ENCODE peak calls at places on chromosomes 11 and 22, in nine cellular contexts. J, C, R, X, A, K, T, B and L are unnamed samples.

GRCh38 chr11:96341237-96342130 is 1.5 kb downstream of the MAML2 start:
- DNase-seq in J (peak; percentile 77), C (peak; percentile 45), R (peak; percentile 53), X (no peak), A (no peak), K (peak; percentile 64), T (no peak), B (peak; percentile 75), L (no peak)

GRCh38 chr11:106082096-106082495 is 4.6 kb downstream of the AASDHPPT start:
- DNase-seq in J (no peak), C (no peak), R (no peak), X (no peak), A (no peak), K (no peak), T (no peak), B (no peak), L (no peak)

GRCh38 chr11:121741954-121742361 is 289.2 kb upstream of the SORL1-AS1 start:
- DNase-seq in J (no peak), C (peak; percentile 61), R (peak; percentile 81), X (no peak), A (peak; percentile 75), K (no peak), T (peak; percentile 57), B (peak; percentile 48), L (no peak)

GRCh38 chr11:12157241-12157661 is 46.9 kb downstream of the MICAL2 start:
- DNase-seq in J (no peak), C (peak; percentile 97), R (no peak), X (no peak), A (no peak), K (no peak), T (peak; percentile 97), B (no peak), L (no peak)

GRCh38 chr22:29081499-29082236 is 8.8 kb downstream of the KREMEN1 start:
- DNase-seq in J (no peak), C (no peak), R (peak; percentile 9), X (no peak), A (no peak), K (no peak), T (no peak), B (no peak), L (no peak)

GRCh38 chr11:124026498-124026897 is at the start of gene OR10G8:
- DNase-seq in J (no peak), C (no peak), R (no peak), X (no peak), A (no peak), K (no peak), T (no peak), B (no peak), L (no peak)

GRCh38 chr11:17564687-17565042 is 17.6 kb downstream of the OTOG start:
- DNase-seq in J (no peak), C (no peak), R (no peak), X (no peak), A (no peak), K (no peak), T (no peak), B (no peak), L (no peak)

GRCh38 chr11:65492637-65493366 is 6.0 kb upstream of the MALAT1 start:
- DNase-seq in J (no peak), C (peak; percentile 86), R (peak; percentile 92), X (no peak), A (peak; percentile 86), K (peak; percentile 60), T (peak; percentile 81), B (peak; percentile 87), L (no peak)

GRCh38 chr11:13140028-13140870 is 131.1 kb downstream of the RASSF10 start:
- DNase-seq in J (no peak), C (peak; percentile 80), R (no peak), X (no peak), A (no peak), K (peak; percentile 54), T (peak; percentile 74), B (peak; percentile 77), L (no peak)

GRCh38 chr11:27392715-27393114 is 29.7 kb upstream of the CCDC34 start:
- DNase-seq in J (no peak), C (peak; percentile 95), R (no peak), X (no peak), A (no peak), K (no peak), T (peak; percentile 94), B (no peak), L (peak; percentile 60)

GRCh38 chr11:27390959-27391326 is 27.9 kb upstream of the CCDC34 start:
- DNase-seq in J (no peak), C (peak; percentile 90), R (no peak), X (no peak), A (no peak), K (no peak), T (peak; percentile 86), B (no peak), L (no peak)

GRCh38 chr11:27390318-27390958 is 27.4 kb upstream of the CCDC34 start:
- DNase-seq in J (no peak), C (no peak), R (no peak), X (no peak), A (no peak), K (no peak), T (no peak), B (no peak), L (no peak)

GRCh38 chr11:27391336-27392015 is 28.5 kb upstream of the CCDC34 start:
- DNase-seq in J (no peak), C (peak; percentile 42), R (no peak), X (peak; percentile 41), A (no peak), K (no peak), T (peak; percentile 36), B (no peak), L (no peak)

DNA sequence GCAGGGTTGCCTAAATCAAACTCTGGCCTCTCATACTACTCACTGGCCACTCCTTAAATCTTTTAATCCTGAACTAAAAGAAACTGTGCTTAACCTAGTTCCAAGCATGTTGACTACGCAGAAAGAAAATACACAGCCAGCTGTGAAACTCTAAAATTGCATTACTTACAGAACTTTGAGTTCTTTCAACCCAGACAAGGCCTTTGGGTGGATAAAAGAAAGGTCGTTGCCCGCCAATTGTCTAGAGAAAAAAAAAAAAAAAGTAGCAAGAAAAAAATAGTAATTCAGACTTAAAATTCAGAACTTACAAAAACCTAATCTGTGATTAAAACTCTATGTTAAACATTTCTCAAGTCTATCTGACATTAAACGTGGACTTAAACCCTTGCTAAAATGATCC is 29.3 kb upstream of the CCDC34 start:
- DNase-seq in J (no peak), C (no peak), R (no peak), X (no peak), A (no peak), K (no peak), T (no peak), B (no peak), L (no peak)
- H3K4me3 ChIP-seq in J (no peak overlapping the region), C (no peak overlapping the region), R (no peak overlapping the region), X (no peak overlapping the region), A (no peak overlapping the region), K (no peak overlapping the region), T (no peak overlapping the region), B (no peak overlapping the region), L (no peak overlapping the region)

GRCh38 chr11:75272391-75272790 is 31.8 kb downstream of the TPBGL start:
- DNase-seq in J (no peak), C (no peak), R (no peak), X (no peak), A (no peak), K (peak; percentile 30), T (no peak), B (peak; percentile 1), L (no peak)
- H3K27ac ChIP-seq in J (no peak overlapping the region), C (no peak overlapping the region), R (no peak overlapping the region), X (no peak overlapping the region), A (no peak overlapping the region), K (no peak overlapping the region), T (no peak overlapping the region), B (no peak overlapping the region), L (no peak overlapping the region)

DNA sequence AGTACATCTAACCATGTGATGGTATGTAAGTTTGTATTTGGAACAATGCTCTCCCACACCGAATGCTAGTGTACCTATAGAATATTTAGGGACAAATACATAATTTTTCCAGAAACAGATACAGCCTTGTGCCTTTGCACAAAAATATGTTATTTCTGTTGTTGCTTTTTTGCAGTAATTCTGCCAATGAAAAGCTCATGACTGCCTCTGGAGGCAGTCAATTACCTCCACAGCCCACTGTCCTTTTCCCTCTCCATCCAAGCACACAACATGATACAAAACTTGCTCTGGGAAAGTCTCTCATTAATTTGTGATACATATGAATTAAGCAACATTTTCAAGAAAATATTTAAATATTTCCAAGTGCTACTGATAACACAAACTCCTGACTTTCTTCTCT is 3.6 kb downstream of the OR51I2 start:
- DNase-seq in J (no peak), C (no peak), R (no peak), X (no peak), A (no peak), K (no peak), T (no peak), B (no peak), L (no peak)
- TF ChIP-seq CTCF in J (no peak), C (no peak), R (no peak), X (no peak), A (no peak), K (no peak), T (no peak), B (no peak), L (no peak)

GRCh38 chr22:27317156-27317555 is 484.4 kb downstream of the MN1 start:
- DNase-seq in J (no peak), C (no peak), R (no peak), X (no peak), A (no peak), K (no peak), T (no peak), B (peak; percentile 25), L (no peak)
- H3K4me3 ChIP-seq in J (no peak overlapping the region), C (no peak overlapping the region), R (no peak overlapping the region), X (no peak overlapping the region), A (no peak overlapping the region), K (no peak overlapping the region), T (no peak overlapping the region), B (no peak overlapping the region), L (no peak overlapping the region)

DNA sequence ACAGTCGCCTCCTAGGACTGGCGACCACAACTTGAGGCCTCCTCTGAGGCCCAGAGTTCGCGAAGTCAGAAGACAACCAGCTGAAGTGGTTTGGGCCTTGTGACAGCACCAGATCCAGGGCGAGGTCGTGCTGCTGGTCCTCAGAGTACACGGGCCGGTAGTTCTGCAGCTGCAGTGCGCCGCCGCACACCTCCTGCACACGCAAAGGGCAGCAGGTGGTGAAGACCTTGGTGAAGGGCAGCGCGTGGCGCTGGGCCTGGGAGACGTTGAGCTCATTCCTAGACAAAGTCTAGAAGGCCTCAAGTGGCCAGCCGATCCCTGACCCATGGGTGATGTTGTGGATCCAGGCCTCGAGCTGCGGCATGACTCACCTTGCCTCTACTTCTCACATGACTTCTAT is 18.2 kb downstream of the CD3E start:
- DNase-seq in J (no peak), C (no peak), R (no peak), X (no peak), A (no peak), K (no peak), T (no peak), B (no peak), L (no peak)
- H3K27ac ChIP-seq in J (no peak overlapping the region), C (no peak overlapping the region), R (no peak overlapping the region), X (no peak overlapping the region), A (no peak overlapping the region), K (no peak overlapping the region), T (no peak overlapping the region), B (no peak overlapping the region), L (no peak overlapping the region)